ENCODE peak calls at places on chromosomes 11 and 22, in seven cellular contexts. One of them, this sample, is unnamed.

GRCh38 chr22:33188316-33188715 is 130.1 kb upstream of the SYN3 start:
- DNase-seq in body of pancreas: no peak
- DNase-seq in fibroblast of lung: no peak
- DNase-seq in endodermal cell: no peak
- DNase-seq in cardiac muscle cell: peak; percentile 1
- DNase-seq in Caco-2: no peak
- DNase-seq in aorta: no peak
- DNase-seq in this sample: peak; percentile 3

GRCh38 chr11:61923166-61924015 is 6.0 kb upstream of the RAB3IL1 start:
- DNase-seq in body of pancreas: peak; percentile 80
- DNase-seq in fibroblast of lung: peak; percentile 43
- DNase-seq in endodermal cell: peak; percentile 81
- DNase-seq in cardiac muscle cell: peak; percentile 86
- DNase-seq in Caco-2: peak; percentile 89
- DNase-seq in aorta: peak; percentile 80
- DNase-seq in this sample: no peak

GRCh38 chr11:9861860-9862725 is 198.2 kb downstream of the SWAP70 start:
- DNase-seq in body of pancreas: peak; percentile 55
- DNase-seq in fibroblast of lung: peak; percentile 67
- DNase-seq in endodermal cell: peak; percentile 85
- DNase-seq in cardiac muscle cell: peak; percentile 83
- DNase-seq in Caco-2: peak; percentile 82
- DNase-seq in aorta: no peak
- DNase-seq in this sample: peak; percentile 70

GRCh38 chr22:38871360-38872171 is 450 bp downstream of the CBX6 start:
- DNase-seq in body of pancreas: peak; percentile 36
- DNase-seq in fibroblast of lung: no peak
- DNase-seq in endodermal cell: peak; percentile 74
- DNase-seq in cardiac muscle cell: peak; percentile 25
- DNase-seq in Caco-2: peak; percentile 26
- DNase-seq in aorta: peak; percentile 82
- DNase-seq in this sample: peak; percentile 39

GRCh38 chr11:21511835-21512440 is 680.9 kb upstream of the ANO5 start:
- DNase-seq in body of pancreas: peak; percentile 83
- DNase-seq in fibroblast of lung: peak; percentile 27
- DNase-seq in endodermal cell: peak; percentile 96
- DNase-seq in cardiac muscle cell: peak; percentile 44
- DNase-seq in Caco-2: peak; percentile 81
- DNase-seq in aorta: no peak
- DNase-seq in this sample: no peak

GRCh38 chr22:41341990-41342389 is 39.8 kb upstream of the TEF start:
- DNase-seq in body of pancreas: no peak
- DNase-seq in fibroblast of lung: no peak
- DNase-seq in endodermal cell: no peak
- DNase-seq in cardiac muscle cell: no peak
- DNase-seq in Caco-2: no peak
- DNase-seq in aorta: no peak
- DNase-seq in this sample: peak; percentile 83

GRCh38 chr22:38112361-38112760 is 1.9 kb upstream of the BAIAP2L2 start:
- DNase-seq in body of pancreas: no peak
- DNase-seq in fibroblast of lung: no peak
- DNase-seq in endodermal cell: no peak
- DNase-seq in cardiac muscle cell: no peak
- DNase-seq in Caco-2: no peak
- DNase-seq in aorta: peak; percentile 71
- DNase-seq in this sample: no peak

GRCh38 chr11:62707277-62707771 is at the start of the genes BSCL2 and GNG3:
- DNase-seq in body of pancreas: no peak
- DNase-seq in fibroblast of lung: peak; percentile 26
- DNase-seq in endodermal cell: peak; percentile 99
- DNase-seq in cardiac muscle cell: no peak
- DNase-seq in Caco-2: peak; percentile 38
- DNase-seq in aorta: peak; percentile 71
- DNase-seq in this sample: no peak

GRCh38 chr11:27693398-27693797 is 6.9 kb downstream of the BDNF start:
- DNase-seq in body of pancreas: no peak
- DNase-seq in fibroblast of lung: peak; percentile 52
- DNase-seq in endodermal cell: no peak
- DNase-seq in cardiac muscle cell: peak; percentile 72
- DNase-seq in Caco-2: no peak
- DNase-seq in aorta: no peak
- DNase-seq in this sample: no peak

GRCh38 chr22:42621505-42622002 is 6.9 kb upstream of the POLDIP3 start:
- DNase-seq in body of pancreas: peak; percentile 76
- DNase-seq in fibroblast of lung: peak; percentile 60
- DNase-seq in endodermal cell: peak; percentile 96
- DNase-seq in cardiac muscle cell: peak; percentile 72
- DNase-seq in Caco-2: peak; percentile 85
- DNase-seq in aorta: peak; percentile 92
- DNase-seq in this sample: peak; percentile 58

DNA sequence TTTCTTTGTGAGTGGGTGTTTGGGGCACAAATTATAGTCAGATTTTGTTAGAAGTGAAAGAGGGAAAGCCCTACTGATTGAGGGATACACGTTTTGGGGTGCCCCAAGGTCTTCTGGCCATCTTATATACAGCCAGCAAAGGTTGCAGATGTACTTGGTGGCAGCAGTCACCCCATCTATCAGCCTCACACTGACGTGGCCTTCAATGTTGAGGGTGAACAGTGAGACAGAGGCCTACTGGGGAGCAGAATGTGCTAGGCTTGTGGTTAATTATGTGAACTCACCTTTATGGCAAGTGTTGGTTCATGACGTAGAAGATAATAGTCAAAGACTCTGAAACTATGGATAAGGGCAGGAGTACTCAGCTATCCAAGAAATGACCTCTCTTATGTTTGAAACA is 121.2 kb downstream of the TRIM44 start:
- DNase-seq in body of pancreas: no peak
- DNase-seq in fibroblast of lung: no peak
- DNase-seq in endodermal cell: no peak
- DNase-seq in cardiac muscle cell: no peak
- DNase-seq in Caco-2: no peak
- DNase-seq in aorta: no peak
- DNase-seq in this sample: no peak
- H3K36me3 ChIP-seq in body of pancreas: no peaks in the 10 kb centered on the region
- H3K36me3 ChIP-seq in fibroblast of lung: no peaks in the 10 kb centered on the region
- H3K36me3 ChIP-seq in endodermal cell: no peaks in the 10 kb centered on the region
- H3K36me3 ChIP-seq in cardiac muscle cell: no peaks in the 10 kb centered on the region
- H3K36me3 ChIP-seq in Caco-2: peaks cover 1% of the 10 kb centered on the region
- H3K36me3 ChIP-seq in aorta: no peaks in the 10 kb centered on the region
- H3K36me3 ChIP-seq in this sample: peaks cover 10% of the 10 kb centered on the region

DNA sequence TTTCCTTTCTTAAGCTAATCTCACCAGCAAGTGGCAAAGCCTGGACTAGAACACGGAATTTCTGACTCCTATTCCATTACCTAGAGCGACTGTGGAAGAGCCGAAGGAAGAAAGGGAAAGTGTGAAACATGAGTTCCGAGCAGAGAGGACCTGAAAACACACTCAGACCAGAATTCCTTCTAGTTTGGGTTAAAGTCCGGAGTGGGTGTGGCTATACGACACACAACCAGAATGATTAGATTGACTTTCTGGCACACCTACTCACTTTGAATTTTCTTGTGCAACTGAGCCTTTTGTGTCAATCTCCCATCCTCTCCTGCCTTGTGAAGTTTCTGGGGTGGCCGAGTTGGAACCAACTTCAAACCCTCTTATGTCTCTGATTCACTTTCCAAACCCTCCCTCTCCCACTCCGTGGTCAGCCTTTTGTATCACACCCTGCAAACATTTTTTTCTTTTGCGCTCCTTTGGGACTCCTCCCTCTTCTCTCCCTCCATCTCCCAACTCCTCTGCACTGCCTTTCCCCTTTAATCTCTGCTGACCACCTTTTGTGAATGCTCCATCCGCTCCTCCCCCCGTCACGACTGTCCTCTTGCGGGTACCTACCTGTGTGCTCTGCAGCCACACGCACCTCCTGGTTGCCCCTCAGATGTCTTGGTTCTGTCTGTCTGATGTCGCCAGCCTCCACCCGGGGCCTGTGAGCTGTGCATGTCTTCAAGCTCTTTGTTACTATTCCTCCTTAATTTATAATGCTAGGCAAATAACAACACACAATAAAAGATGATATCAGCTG is 86.3 kb upstream of the BLID start:
- DNase-seq in body of pancreas: peak; percentile 36
- DNase-seq in fibroblast of lung: peak; percentile 95
- DNase-seq in endodermal cell: no peak
- DNase-seq in cardiac muscle cell: peak; percentile 83
- DNase-seq in Caco-2: peak; percentile 18
- DNase-seq in aorta: peak; percentile 74
- DNase-seq in this sample: peak; percentile 72
- H3K4me3 ChIP-seq in body of pancreas: no peak overlapping the region
- H3K4me3 ChIP-seq in fibroblast of lung: peak overlapping the region; percentile 60
- H3K4me3 ChIP-seq in endodermal cell: no peak overlapping the region
- H3K4me3 ChIP-seq in cardiac muscle cell: no peak overlapping the region
- H3K4me3 ChIP-seq in Caco-2: no peak overlapping the region
- H3K4me3 ChIP-seq in aorta: peak overlapping the region; percentile 38
- H3K4me3 ChIP-seq in this sample: peak overlapping the region; percentile 33

DNA sequence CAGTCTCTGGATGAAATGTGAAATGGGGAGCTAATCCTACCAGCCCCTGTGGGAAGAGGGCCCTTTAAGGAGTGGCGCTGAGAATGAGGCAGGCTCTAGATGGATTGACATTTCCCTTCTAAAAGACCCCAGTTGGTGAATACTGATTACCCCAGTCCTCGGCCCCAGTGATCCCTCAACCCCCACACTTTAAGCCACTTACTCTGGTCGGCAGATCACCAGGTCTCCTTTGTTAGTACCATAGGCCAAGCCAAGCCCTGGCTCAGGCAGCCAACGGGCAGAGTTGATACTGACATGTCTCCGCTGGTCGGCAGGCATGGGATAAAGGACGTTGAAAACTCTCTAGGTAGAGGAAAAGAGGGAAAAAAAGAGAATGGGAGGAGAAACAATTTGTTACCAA is 26.1 kb upstream of the CHRM4 start:
- DNase-seq in body of pancreas: no peak
- DNase-seq in fibroblast of lung: no peak
- DNase-seq in endodermal cell: no peak
- DNase-seq in cardiac muscle cell: no peak
- DNase-seq in Caco-2: no peak
- DNase-seq in aorta: no peak
- DNase-seq in this sample: no peak
- H3K36me3 ChIP-seq in body of pancreas: peaks cover 9% of the 10 kb centered on the region
- H3K36me3 ChIP-seq in fibroblast of lung: peaks cover 11% of the 10 kb centered on the region
- H3K36me3 ChIP-seq in endodermal cell: peaks cover 74% of the 10 kb centered on the region
- H3K36me3 ChIP-seq in cardiac muscle cell: peaks cover 17% of the 10 kb centered on the region
- H3K36me3 ChIP-seq in Caco-2: peaks cover 2% of the 10 kb centered on the region
- H3K36me3 ChIP-seq in aorta: peaks cover 5% of the 10 kb centered on the region
- H3K36me3 ChIP-seq in this sample: peaks cover 23% of the 10 kb centered on the region

GRCh38 chr22:31748490-31748889 is 1.4 kb downstream of the PRR14L start:
- DNase-seq in body of pancreas: no peak
- DNase-seq in fibroblast of lung: peak; percentile 20
- DNase-seq in endodermal cell: no peak
- DNase-seq in cardiac muscle cell: no peak
- DNase-seq in Caco-2: no peak
- DNase-seq in aorta: no peak
- DNase-seq in this sample: no peak

GRCh38 chr22:31743871-31744270 is 6.1 kb downstream of the PRR14L start:
- DNase-seq in body of pancreas: no peak
- DNase-seq in fibroblast of lung: no peak
- DNase-seq in endodermal cell: no peak
- DNase-seq in cardiac muscle cell: no peak
- DNase-seq in Caco-2: no peak
- DNase-seq in aorta: no peak
- DNase-seq in this sample: no peak

GRCh38 chr22:31749636-31750364 is at the start of gene PRR14L:
- DNase-seq in body of pancreas: peak; percentile 99
- DNase-seq in fibroblast of lung: peak; percentile 92
- DNase-seq in endodermal cell: peak; percentile 99
- DNase-seq in cardiac muscle cell: peak; percentile 97
- DNase-seq in Caco-2: peak; percentile 98
- DNase-seq in aorta: peak; percentile 100
- DNase-seq in this sample: peak; percentile 96

GRCh38 chr22:31750365-31751284 is 693 bp upstream of the PRR14L start:
- DNase-seq in body of pancreas: no peak
- DNase-seq in fibroblast of lung: no peak
- DNase-seq in endodermal cell: no peak
- DNase-seq in cardiac muscle cell: no peak
- DNase-seq in Caco-2: no peak
- DNase-seq in aorta: no peak
- DNase-seq in this sample: no peak

GRCh38 chr22:31747441-31747840 is 2.5 kb downstream of the PRR14L start:
- DNase-seq in body of pancreas: no peak
- DNase-seq in fibroblast of lung: no peak
- DNase-seq in endodermal cell: peak; percentile 59
- DNase-seq in cardiac muscle cell: no peak
- DNase-seq in Caco-2: no peak
- DNase-seq in aorta: no peak
- DNase-seq in this sample: no peak
- H3K4me3 ChIP-seq in body of pancreas: no peak overlapping the region
- H3K4me3 ChIP-seq in fibroblast of lung: peak overlapping the region; percentile 7
- H3K4me3 ChIP-seq in endodermal cell: peak overlapping the region; percentile 96
- H3K4me3 ChIP-seq in cardiac muscle cell: no peak overlapping the region
- H3K4me3 ChIP-seq in Caco-2: no peak overlapping the region
- H3K4me3 ChIP-seq in aorta: no peak overlapping the region
- H3K4me3 ChIP-seq in this sample: no peak overlapping the region

DNA sequence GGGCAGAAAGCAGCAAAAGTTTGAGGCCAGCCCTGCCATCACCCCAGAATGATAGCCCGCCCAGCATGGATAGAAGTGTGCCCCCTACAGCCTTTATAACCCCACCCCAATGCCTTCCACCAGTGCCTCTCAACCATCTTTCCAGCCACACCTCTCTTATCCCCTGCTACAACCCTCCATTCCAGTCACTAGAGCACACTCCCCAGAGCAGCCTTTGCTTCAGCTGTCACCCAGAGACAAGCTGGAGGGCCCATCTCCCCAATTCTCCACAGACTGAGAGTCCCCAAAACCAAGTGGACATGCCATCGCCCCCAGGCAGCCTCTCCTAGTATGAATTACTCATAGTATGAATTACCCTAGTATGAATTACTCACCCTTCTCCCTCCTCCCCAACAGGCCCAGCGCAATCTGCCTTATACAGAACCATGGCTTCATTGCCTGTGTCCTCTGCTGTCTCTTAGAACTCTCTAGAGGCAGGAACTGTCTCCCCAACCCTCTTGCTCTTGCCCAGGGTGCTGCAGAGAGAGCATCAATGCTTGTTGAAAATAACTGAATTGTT is 24.9 kb downstream of the MYH9 start:
- DNase-seq in body of pancreas: no peak
- DNase-seq in fibroblast of lung: peak; percentile 62
- DNase-seq in endodermal cell: no peak
- DNase-seq in cardiac muscle cell: no peak
- DNase-seq in Caco-2: no peak
- DNase-seq in aorta: no peak
- DNase-seq in this sample: peak; percentile 45
- H3K36me3 ChIP-seq in body of pancreas: no peaks in the 10 kb centered on the region
- H3K36me3 ChIP-seq in fibroblast of lung: peaks cover 8% of the 10 kb centered on the region
- H3K36me3 ChIP-seq in endodermal cell: peaks cover 44% of the 10 kb centered on the region
- H3K36me3 ChIP-seq in cardiac muscle cell: no peaks in the 10 kb centered on the region
- H3K36me3 ChIP-seq in Caco-2: no peaks in the 10 kb centered on the region
- H3K36me3 ChIP-seq in aorta: no peaks in the 10 kb centered on the region
- H3K36me3 ChIP-seq in this sample: peaks cover 60% of the 10 kb centered on the region